ENCODE peak calls at places on chromosomes 3 and 15, in seven cellular contexts. H is occipital lobe; L is naive B cell; V is HTR-8/SVneo; M is heart right ventricle; O is cerebellar cortex; A is stimulated activated CD4-positive, alpha-beta T cell treated with anti-CD3 and anti-CD28 coated beads, Interleukin-2, amount 100 ng/mL, for 4 hours. P is an unnamed sample.

GRCh38 chr3:128188326-128188725 is 35.0 kb downstream of the EEFSEC start:
- DNase-seq in H (no peak), L (no peak), V (no peak), M (no peak), O (no peak), A (no peak), P (no peak)

GRCh38 chr15:40441012-40441735 is 421 bp downstream of the BAHD1 start:
- DNase-seq in H (no peak), L (no peak), V (no peak), M (peak; percentile 44), O (no peak), A (no peak), P (no peak)

GRCh38 chr3:121992601-121993560 is 29.2 kb downstream of the ILDR1 start:
- DNase-seq in H (no peak), L (peak; percentile 34), V (no peak), M (no peak), O (no peak), A (no peak), P (no peak)

GRCh38 chr3:166471074-166471753 is 634.0 kb upstream of the BCHE start:
- DNase-seq in H (no peak), L (no peak), V (no peak), M (no peak), O (no peak), A (no peak), P (no peak)

GRCh38 chr15:48285329-48286214 is 45.7 kb upstream of the DUT start:
- DNase-seq in H (peak; percentile 12), L (peak; percentile 33), V (peak; percentile 56), M (no peak), O (peak; percentile 83), A (peak; percentile 9), P (peak; percentile 49)

GRCh38 chr15:65068436-65068835 is 645 bp upstream of the RASL12 start:
- DNase-seq in H (no peak), L (no peak), V (no peak), M (no peak), O (no peak), A (no peak), P (no peak)

GRCh38 chr3:129606522-129607390 is at the start of gene PLXND1:
- DNase-seq in H (peak; percentile 50), L (peak; percentile 15), V (peak; percentile 75), M (peak; percentile 87), O (no peak), A (peak; percentile 25), P (peak; percentile 43)

GRCh38 chr3:113783463-113783862 is 36.6 kb downstream of the ATP6V1A start:
- DNase-seq in H (no peak), L (peak; percentile 5), V (peak; percentile 63), M (no peak), O (no peak), A (no peak), P (no peak)

GRCh38 chr3:169661567-169662214 is 1.8 kb downstream of the MECOM start:
- DNase-seq in H (no peak), L (no peak), V (peak; percentile 23), M (peak; percentile 47), O (peak; percentile 16), A (no peak), P (no peak)

GRCh38 chr15:65189102-65189740 is 4.1 kb upstream of the CLPX start:
- DNase-seq in H (no peak), L (peak; percentile 20), V (peak; percentile 67), M (no peak), O (peak; percentile 55), A (no peak), P (peak; percentile 16)

GRCh38 chr3:140395134-140396075 is 282.5 kb upstream of the TRIM42 start:
- DNase-seq in H (no peak), L (no peak), V (no peak), M (no peak), O (no peak), A (no peak), P (no peak)

GRCh38 chr3:194399874-194400411 is 877 bp upstream of the GP5 start:
- DNase-seq in H (no peak), L (no peak), V (no peak), M (no peak), O (no peak), A (no peak), P (no peak)

GRCh38 chr3:111662907-111663306 is 67.8 kb upstream of the ZBED2 start:
- DNase-seq in H (no peak), L (no peak), V (no peak), M (no peak), O (no peak), A (no peak), P (no peak)

GRCh38 chr15:38130200-38130567 is 122.5 kb upstream of the SPRED1 start:
- DNase-seq in H (no peak), L (no peak), V (no peak), M (no peak), O (no peak), A (no peak), P (no peak)

GRCh38 chr3:150763841-150764483 is 993 bp upstream of the SIAH2 start:
- DNase-seq in H (peak; percentile 59), L (peak; percentile 31), V (peak; percentile 59), M (peak; percentile 69), O (peak; percentile 59), A (no peak), P (peak; percentile 53)

GRCh38 chr3:124041553-124041952 is 49.6 kb upstream of the ROPN1 start:
- DNase-seq in H (no peak), L (no peak), V (no peak), M (no peak), O (no peak), A (no peak), P (no peak)

GRCh38 chr3:155312781-155313180 is 19.3 kb upstream of the STRIT1 start:
- DNase-seq in H (no peak), L (no peak), V (no peak), M (no peak), O (no peak), A (no peak), P (no peak)

GRCh38 chr3:126370055-126370454 is 12.8 kb upstream of the KLF15 start:
- DNase-seq in H (no peak), L (no peak), V (no peak), M (no peak), O (no peak), A (no peak), P (no peak)

GRCh38 chr3:174342206-174342605 is 516.9 kb upstream of the NAALADL2 start:
- DNase-seq in H (no peak), L (no peak), V (no peak), M (no peak), O (no peak), A (no peak), P (no peak)

GRCh38 chr15:86115138-86115801 is 35.6 kb downstream of the AGBL1 start:
- DNase-seq in H (no peak), L (no peak), V (no peak), M (no peak), O (peak; percentile 44), A (no peak), P (peak; percentile 47)

GRCh38 chr3:52140000-52140399 is 14.2 kb downstream of the POC1A start:
- DNase-seq in H (no peak), L (no peak), V (no peak), M (peak; percentile 51), O (no peak), A (no peak), P (no peak)

GRCh38 chr3:186596568-186597287 is 16.1 kb upstream of the AHSG start:
- DNase-seq in H (no peak), L (no peak), V (no peak), M (no peak), O (no peak), A (no peak), P (no peak)

GRCh38 chr3:194487289-194488006 is 646 bp upstream of the ATP13A3 start:
- DNase-seq in H (no peak), L (peak; percentile 46), V (no peak), M (peak; percentile 48), O (peak; percentile 20), A (peak; percentile 9), P (peak; percentile 44)

GRCh38 chr15:81264072-81264857 is 59.7 kb downstream of the STARD5 start:
- DNase-seq in H (no peak), L (no peak), V (no peak), M (no peak), O (no peak), A (no peak), P (no peak)

GRCh38 chr15:87940763-87941162 is 315.8 kb downstream of the NTRK3 start:
- DNase-seq in H (no peak), L (no peak), V (no peak), M (no peak), O (no peak), A (no peak), P (no peak)

GRCh38 chr3:133401374-133402135 is 1.7 kb downstream of the BFSP2 start:
- DNase-seq in H (peak; percentile 44), L (no peak), V (no peak), M (no peak), O (peak; percentile 76), A (no peak), P (peak; percentile 63)

GRCh38 chr15:64905119-64905831 is 6.4 kb upstream of the ANKDD1A start:
- DNase-seq in H (peak; percentile 72), L (peak; percentile 72), V (no peak), M (peak; percentile 87), O (no peak), A (peak; percentile 70), P (peak; percentile 60)